ENCODE peak calls at places on chromosomes 11 and 22, in nine cellular contexts. I, J, V, Z, E, P, M, G and S are unnamed samples.

GRCh38 chr22:23889620-23890019 is 4.6 kb upstream of the MIF start:
- DNase-seq in I (no peak), J (no peak), V (no peak), Z (no peak), E (no peak), P (no peak), M (no peak), G (no peak), S (no peak)

GRCh38 chr11:11865449-11865848 is 23.7 kb downstream of the USP47 start:
- DNase-seq in I (no peak), J (no peak), V (no peak), Z (no peak), E (no peak), P (no peak), M (no peak), G (no peak), S (no peak)

GRCh38 chr11:73317373-73317772 is 9.3 kb downstream of the ARHGEF17 start:
- DNase-seq in I (no peak), J (no peak), V (no peak), Z (no peak), E (no peak), P (no peak), M (peak; percentile 53), G (no peak), S (peak; percentile 92)

GRCh38 chr11:46475041-46475925 is 83.7 kb upstream of the CHRM4 start:
- DNase-seq in I (no peak), J (no peak), V (no peak), Z (no peak), E (no peak), P (no peak), M (no peak), G (no peak), S (no peak)

GRCh38 chr11:115313224-115313838 is 190.9 kb downstream of the CADM1 start:
- DNase-seq in I (no peak), J (no peak), V (no peak), Z (no peak), E (no peak), P (no peak), M (no peak), G (no peak), S (no peak)

GRCh38 chr11:65442952-65443351 is 20.4 kb downstream of the NEAT1 start:
- DNase-seq in I (peak; percentile 54), J (no peak), V (no peak), Z (no peak), E (no peak), P (no peak), M (no peak), G (no peak), S (no peak)

GRCh38 chr11:65899356-65900124 is 648 bp downstream of the FOSL1 start:
- DNase-seq in I (peak; percentile 73), J (peak; percentile 64), V (peak; percentile 49), Z (peak; percentile 52), E (no peak), P (peak; percentile 35), M (peak; percentile 26), G (no peak), S (peak; percentile 80)

GRCh38 chr11:44430140-44430539 is 120.2 kb upstream of the ALX4 start:
- DNase-seq in I (no peak), J (no peak), V (no peak), Z (no peak), E (no peak), P (no peak), M (no peak), G (no peak), S (no peak)

GRCh38 chr11:68036717-68037239 is 2.0 kb upstream of the TCIRG1 start:
- DNase-seq in I (peak; percentile 81), J (no peak), V (no peak), Z (no peak), E (no peak), P (peak; percentile 7), M (peak; percentile 12), G (no peak), S (peak; percentile 73)

GRCh38 chr22:31122196-31122531 is 602 bp upstream of the INPP5J start:
- DNase-seq in I (no peak), J (no peak), V (no peak), Z (no peak), E (no peak), P (no peak), M (no peak), G (no peak), S (no peak)

GRCh38 chr11:72710278-72710677 is 36.1 kb upstream of the PDE2A start:
- DNase-seq in I (no peak), J (no peak), V (no peak), Z (no peak), E (no peak), P (no peak), M (no peak), G (no peak), S (peak; percentile 51)

GRCh38 chr11:64739871-64740270 is 4.1 kb downstream of the RASGRP2 start:
- DNase-seq in I (no peak), J (no peak), V (no peak), Z (no peak), E (no peak), P (no peak), M (no peak), G (no peak), S (no peak)

GRCh38 chr11:134562941-134563471 is 151.0 kb upstream of the B3GAT1 start:
- DNase-seq in I (peak; percentile 5), J (no peak), V (no peak), Z (no peak), E (no peak), P (no peak), M (no peak), G (no peak), S (no peak)

GRCh38 chr11:118202599-118203422 is 22.0 kb downstream of the JAML start:
- DNase-seq in I (no peak), J (peak; percentile 59), V (no peak), Z (peak; percentile 51), E (no peak), P (peak; percentile 64), M (no peak), G (no peak), S (no peak)

GRCh38 chr22:50182176-50183081 is 3.3 kb upstream of the TRABD start:
- DNase-seq in I (peak; percentile 35), J (no peak), V (no peak), Z (no peak), E (no peak), P (no peak), M (peak; percentile 12), G (no peak), S (no peak)